ENCODE peak calls at places on chromosomes 7 and 10, in four cellular contexts. P is GM23338, X is hepatocyte, W is PC-3. C is an unnamed sample.

GRCh38 chr7:98399462-98399861 is 1.4 kb downstream of the BAIAP2L1 start:
- DNase-seq in P (no peak), X (no peak), W (peak), C (peak)

GRCh38 chr10:115830260-115830970 is 442.6 kb downstream of the GFRA1 start:
- DNase-seq in P (no peak), X (no peak), W (peak), C (peak)

GRCh38 chr7:31553636-31554035 is 39.7 kb downstream of the ITPRID1 start:
- DNase-seq in P (no peak), X (peak), W (peak), C (no peak)

GRCh38 chr7:901388-902154 is 25.2 kb downstream of the GET4 start:
- DNase-seq in P (peak), X (peak), W (peak), C (peak)

GRCh38 chr10:125407000-125407502 is 246.7 kb upstream of the CTBP2 start:
- DNase-seq in P (no peak), X (peak), W (peak), C (peak)

GRCh38 chr10:90192825-90193224 is 491.4 kb downstream of the KIF20B start:
- DNase-seq in P (no peak), X (no peak), W (no peak), C (no peak)

GRCh38 chr7:80488406-80488805 is 23.5 kb downstream of the GNAT3 start:
- DNase-seq in P (no peak), X (no peak), W (no peak), C (peak)

GRCh38 chr10:129481641-129482040 is 14.6 kb downstream of the MGMT start:
- DNase-seq in P (no peak), X (no peak), W (no peak), C (no peak)

GRCh38 chr10:42987575-42987974 is 89.3 kb upstream of the RET start:
- DNase-seq in P (no peak), X (peak), W (no peak), C (no peak)

GRCh38 chr10:112286837-112287818 is 3.9 kb downstream of the TECTB start:
- DNase-seq in P (no peak), X (no peak), W (no peak), C (no peak)

GRCh38 chr7:7221602-7222038 is 39.3 kb downstream of the C1GALT1 start:
- DNase-seq in P (no peak), X (peak), W (peak), C (peak)
- TF ChIP-seq EZH2phosphoT487 in P (no peak), X (no peak), W (no peak), C (peak)

DNA sequence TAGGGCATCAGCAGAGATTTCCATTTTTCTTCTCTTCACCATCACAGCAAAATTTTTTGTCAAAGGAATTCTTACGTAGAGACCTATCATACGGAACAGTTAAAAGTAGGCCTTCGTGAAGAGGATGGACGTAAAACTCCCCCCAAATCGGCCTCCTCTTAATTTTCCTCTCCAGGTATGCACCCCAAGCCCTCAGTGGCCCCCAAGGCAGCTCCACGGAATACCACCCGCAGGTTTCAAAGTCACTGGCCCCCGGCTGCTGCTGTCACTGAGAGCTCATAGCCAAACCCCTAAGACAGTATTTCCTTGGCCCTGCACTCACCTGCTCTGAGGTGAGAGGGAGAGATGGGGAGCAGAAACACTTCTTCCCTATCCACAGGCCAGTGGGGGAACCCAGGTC is 8.8 kb downstream of the PODXL start:
- DNase-seq in P (no peak), X (no peak), W (no peak), C (no peak)
- TF ChIP-seq EZH2 in P (no peak), X (no peak), W (no peak), C (no peak)

DNA sequence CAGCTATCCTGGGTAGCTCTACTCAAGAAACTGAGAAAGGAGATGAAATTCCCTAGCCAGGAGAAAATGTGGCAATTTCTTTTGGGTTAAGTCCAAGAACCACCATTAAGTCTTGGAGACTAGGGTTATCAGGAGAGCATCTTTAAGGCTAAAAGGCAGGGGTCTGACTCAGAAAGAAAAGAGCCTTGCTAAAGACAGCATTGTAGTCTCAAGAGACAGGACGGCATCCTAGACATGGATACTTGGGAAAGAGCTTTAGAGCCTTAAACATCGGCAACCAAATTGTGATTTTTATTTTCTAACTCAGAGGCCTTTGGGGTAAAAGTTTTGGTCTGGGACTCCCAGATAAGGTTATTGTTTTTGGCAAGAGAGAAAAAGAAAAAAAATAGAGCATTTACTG is 83.1 kb downstream of the FAS start:
- DNase-seq in P (no peak), X (no peak), W (no peak), C (peak)
- H2AFZ ChIP-seq in P (peak), X (no peak), W (no peak), C (peak)

DNA sequence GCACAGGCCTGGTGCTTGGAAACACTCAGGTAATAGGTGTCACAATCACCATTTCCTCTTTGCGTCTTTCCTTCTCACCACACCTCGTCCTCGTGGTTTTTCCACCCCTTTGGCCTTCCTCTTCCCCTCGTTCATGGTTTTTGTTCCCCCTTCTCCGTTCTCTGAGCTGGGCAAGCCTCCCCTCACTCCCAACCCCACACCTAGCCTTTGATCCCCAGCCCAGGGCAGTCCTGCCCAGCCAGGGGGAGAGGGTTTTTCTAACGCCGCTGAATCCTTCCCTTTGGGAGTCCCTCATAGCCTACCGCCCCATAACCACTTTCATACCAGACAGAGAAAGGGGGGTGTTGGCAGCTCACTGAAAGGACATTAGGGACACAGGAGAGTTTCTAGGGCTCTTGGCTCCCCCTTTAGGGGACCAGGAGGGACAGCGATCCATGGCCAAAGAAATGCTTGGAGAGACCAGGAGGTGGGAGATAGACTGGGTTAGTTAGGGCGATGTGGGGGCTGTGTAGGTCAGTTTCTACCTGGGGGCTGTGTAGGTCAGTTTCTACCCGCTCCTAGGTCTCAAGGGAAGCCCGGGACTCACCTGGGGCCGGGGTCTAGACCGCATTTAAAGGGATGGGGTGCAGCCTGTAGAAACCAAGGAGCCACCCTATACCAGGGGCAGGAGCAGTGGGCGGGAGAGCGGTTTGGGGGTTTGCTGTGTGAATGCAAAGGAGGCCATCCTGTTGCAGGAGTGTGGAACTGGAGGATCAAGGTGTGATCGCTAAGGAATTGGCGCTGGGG is 1.4 kb downstream of the EPHB4 start:
- DNase-seq in P (peak), X (peak), W (peak), C (peak)
- TF ChIP-seq EZH2phosphoT487 in P (no peak), X (no peak), W (no peak), C (no peak)

GRCh38 chr7:85734823-85735222 is 548.0 kb upstream of the SEMA3D start:
- DNase-seq in P (no peak), X (no peak), W (no peak), C (no peak)
- TF ChIP-seq EZH2 in P (no peak), X (no peak), W (no peak), C (no peak)

DNA sequence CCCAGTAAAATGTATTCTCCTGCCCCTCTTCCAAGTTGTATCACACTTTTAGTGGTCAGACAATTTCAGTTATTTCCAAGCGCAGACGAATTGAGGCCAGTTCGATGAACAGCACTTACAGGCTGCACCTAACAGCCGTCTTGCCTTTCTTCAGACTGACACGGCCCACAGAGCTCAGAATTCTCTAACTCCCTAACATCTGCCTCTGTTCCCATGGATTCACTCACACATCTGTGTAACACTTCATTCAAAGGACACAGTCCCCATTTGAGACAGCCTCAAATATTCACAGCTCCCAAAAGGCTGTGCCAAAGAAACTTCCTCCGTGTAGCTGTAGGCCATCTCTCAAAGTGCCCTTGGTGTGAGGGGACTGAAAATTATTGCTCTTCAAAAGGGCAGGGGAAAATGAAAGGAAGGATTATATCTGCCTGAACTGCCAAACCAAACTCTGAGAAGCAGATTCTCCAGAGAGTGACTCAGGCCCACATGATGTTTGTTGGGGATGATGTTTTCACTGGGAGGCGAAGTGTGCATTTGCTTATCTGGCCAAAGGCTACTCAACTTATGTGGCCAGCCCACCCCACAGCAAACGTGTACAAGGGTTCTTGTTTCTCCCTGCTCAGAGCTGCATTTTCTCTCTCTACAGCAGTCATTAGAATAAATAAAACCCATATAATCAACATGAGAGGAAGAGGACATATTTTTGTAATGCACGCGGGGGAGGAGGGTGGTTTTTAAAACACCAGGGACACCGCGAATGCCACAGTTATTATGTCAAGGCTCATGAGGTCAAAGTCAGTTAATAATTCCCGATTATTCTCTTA is 302.4 kb upstream of the NFE2L3 start:
- DNase-seq in P (no peak), X (peak), W (peak), C (peak)
- H2AFZ ChIP-seq in P (no peak), X (no peak), W (peak), C (peak)

C was measured in GM23248.